ENCODE peak calls at places on chromosomes 13 and 19, in four cellular contexts. O is K562, B is A549, Z is HepG2. A is an unnamed sample.

GRCh38 chr13:32905063-32905863 is 111.0 kb upstream of the KL start:
- DNase-seq in O (no peak), B (no peak), Z (no peak), A (no peak)

GRCh38 chr13:23805015-23805583 is 84.1 kb downstream of the MIPEP start:
- DNase-seq in O (no peak), B (no peak), Z (no peak), A (no peak)

GRCh38 chr19:2432131-2432848 is 4.9 kb upstream of the TIMM13 start:
- DNase-seq in O (no peak), B (no peak), Z (no peak), A (no peak)

GRCh38 chr19:41871573-41872383 is 5.3 kb upstream of the CD79A start:
- DNase-seq in O (no peak), B (peak), Z (no peak), A (no peak)

GRCh38 chr19:12665646-12666304 is 767 bp downstream of the MAN2B1 start:
- DNase-seq in O (no peak), B (no peak), Z (no peak), A (no peak)

GRCh38 chr13:66558511-66558910 is 671.6 kb downstream of the PCDH9 start:
- DNase-seq in O (no peak), B (no peak), Z (no peak), A (no peak)

GRCh38 chr19:20422216-20422615 is 143.4 kb downstream of the ZNF737 start:
- DNase-seq in O (no peak), B (no peak), Z (no peak), A (no peak)

GRCh38 chr13:20219585-20219984 is 12.5 kb downstream of the GJB6 start:
- DNase-seq in O (no peak), B (no peak), Z (no peak), A (no peak)

GRCh38 chr13:46373623-46374022 is 13.4 kb downstream of the RUBCNL start:
- DNase-seq in O (no peak), B (no peak), Z (no peak), A (no peak)

GRCh38 chr13:40149611-40150283 is 494.3 kb downstream of the COG6 start:
- DNase-seq in O (no peak), B (peak), Z (no peak), A (no peak)

GRCh38 chr13:40153516-40153915 is 498.1 kb downstream of the COG6 start:
- DNase-seq in O (no peak), B (no peak), Z (no peak), A (no peak)

GRCh38 chr13:40152904-40153303 is 497.4 kb downstream of the COG6 start:
- DNase-seq in O (no peak), B (no peak), Z (no peak), A (no peak)

GRCh38 chr13:40155176-40155575 is 499.7 kb downstream of the COG6 start:
- DNase-seq in O (no peak), B (no peak), Z (no peak), A (no peak)

GRCh38 chr13:40152145-40152544 is 496.7 kb downstream of the COG6 start:
- DNase-seq in O (peak), B (peak), Z (no peak), A (no peak)
- TF ChIP-seq HMGXB4 in O (no peak), B (no peak), Z (no peak), A (no peak)

GRCh38 chr13:29817604-29818378 is 32.6 kb downstream of the UBL3 start:
- DNase-seq in O (no peak), B (no peak), Z (no peak), A (no peak)
- TF ChIP-seq HMGXB4 in O (no peak), B (no peak), Z (no peak), A (no peak)

GRCh38 chr13:112172641-112173171 is 105.8 kb downstream of the SOX1 start:
- DNase-seq in O (no peak), B (no peak), Z (no peak), A (no peak)
- TF ChIP-seq HMGXB4 in O (no peak), B (no peak), Z (no peak), A (no peak)

GRCh38 chr13:98452851-98453250 is 124.1 kb downstream of the STK24 start:
- DNase-seq in O (no peak), B (no peak), Z (no peak), A (no peak)

GRCh38 chr13:98450495-98451167 is 126.3 kb downstream of the STK24 start:
- DNase-seq in O (no peak), B (no peak), Z (peak), A (no peak)

GRCh38 chr13:98450012-98450411 is 126.9 kb downstream of the STK24 start:
- DNase-seq in O (no peak), B (no peak), Z (no peak), A (no peak)

GRCh38 chr13:98453254-98453843 is 123.6 kb downstream of the STK24 start:
- DNase-seq in O (no peak), B (no peak), Z (no peak), A (no peak)

DNA sequence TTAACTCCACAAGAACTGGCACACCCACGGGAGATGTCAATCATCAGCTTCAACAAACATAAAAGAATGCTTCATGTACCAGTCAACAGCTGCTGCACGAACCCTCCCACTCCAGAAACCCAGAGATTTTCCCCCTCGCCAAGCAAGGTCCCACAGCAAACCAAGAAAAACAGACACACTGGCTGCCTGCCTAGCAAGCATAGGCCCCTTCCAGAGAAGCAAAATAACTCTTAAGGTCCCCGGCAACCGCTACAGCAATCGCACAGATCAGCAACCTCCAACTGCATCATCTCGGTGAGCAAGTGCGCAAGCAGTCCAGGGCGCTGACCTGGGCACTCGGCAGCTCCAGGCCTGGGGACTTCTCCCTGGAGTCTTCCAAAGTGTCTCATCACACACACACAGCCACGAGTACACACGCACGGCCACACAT is 125.2 kb downstream of the STK24 start:
- DNase-seq in O (no peak), B (no peak), Z (no peak), A (no peak)
- TF ChIP-seq HMGXB4 in O (no peak), B (no peak), Z (no peak), A (no peak)

DNA sequence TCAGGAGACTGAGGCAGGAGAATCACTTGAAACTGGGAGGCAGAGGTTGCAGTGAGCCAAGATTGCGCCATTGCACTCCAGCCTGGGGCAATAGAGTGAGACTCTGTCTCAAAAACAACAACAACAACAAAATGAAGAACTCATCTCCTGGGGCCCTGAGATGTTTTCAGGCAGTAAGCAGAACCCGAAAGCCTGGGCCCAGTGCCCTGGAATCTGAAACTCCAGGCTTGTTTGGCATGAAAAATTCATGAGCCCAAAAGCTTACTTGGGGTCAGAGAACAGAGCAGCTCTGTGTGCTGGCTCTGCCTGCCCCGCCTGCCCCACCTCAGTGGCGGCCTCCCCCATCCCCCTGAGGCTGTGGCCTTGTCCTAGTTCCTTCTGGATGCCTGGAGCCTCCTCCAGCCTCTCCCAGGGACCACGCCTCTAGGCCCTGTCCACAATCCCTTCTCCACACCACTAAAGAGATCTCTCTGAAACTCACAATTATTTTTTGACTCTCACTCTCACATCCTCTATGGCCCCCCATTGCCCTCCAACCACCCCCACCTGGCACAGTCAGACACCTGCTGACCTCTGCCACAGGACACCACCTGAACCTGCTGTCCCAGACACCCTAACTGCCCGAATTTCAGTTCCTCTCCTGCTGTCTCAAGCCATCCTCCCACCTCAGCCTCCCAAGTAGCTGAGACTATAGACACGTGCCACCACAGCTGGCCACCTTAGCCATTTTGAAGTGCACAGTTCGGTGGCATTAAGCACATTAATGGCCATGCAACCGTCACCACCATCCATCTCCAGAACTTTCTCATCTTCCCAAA is 6.9 kb upstream of the AP1M2 start:
- DNase-seq in O (no peak), B (no peak), Z (no peak), A (no peak)
- TF ChIP-seq HMGXB4 in O (no peak), B (no peak), Z (no peak), A (no peak)